ENCODE peak calls at places on chromosomes 5 and 9, in five cellular contexts. C is HepG2, Q is AG04450, V is pancreas, B is cardiac muscle cell. I is an unnamed sample.

GRCh38 chr5:74149395-74149794 is 491.1 kb downstream of the ENC1 start:
- DNase-seq in V (peak; percentile 37), B (no peak), C (no peak), Q (peak; percentile 79), I (no peak)

GRCh38 chr5:93653716-93654115 is 70.7 kb downstream of the NR2F1 start:
- DNase-seq in Q (no peak), C (no peak), B (no peak), V (no peak), I (no peak)

GRCh38 chr9:976258-976804 is at the start of gene DMRT3:
- DNase-seq in Q (no peak), V (no peak), C (no peak), B (peak; percentile 45), I (no peak)

GRCh38 chr9:101449071-101449721 is 13.6 kb upstream of the ALDOB start:
- DNase-seq in C (no peak), Q (no peak), V (peak; percentile 83), B (peak; percentile 85), I (peak; percentile 25)

GRCh38 chr5:7747728-7748127 is 103.2 kb downstream of the CFAP90 start:
- DNase-seq in B (no peak), C (no peak), Q (no peak), V (no peak), I (no peak)

GRCh38 chr9:87510251-87510683 is 12.6 kb downstream of the DAPK1 start:
- DNase-seq in C (no peak), Q (no peak), V (no peak), B (no peak), I (no peak)

GRCh38 chr9:17401858-17402257 is 177.0 kb upstream of the SH3GL2 start:
- DNase-seq in Q (no peak), B (no peak), C (no peak), V (no peak), I (no peak)

GRCh38 chr5:170552486-170553122 is 48.8 kb downstream of the KCNIP1 start:
- DNase-seq in V (peak; percentile 24), C (no peak), Q (peak; percentile 82), B (peak; percentile 82), I (no peak)

GRCh38 chr9:130243015-130243881 is 22.3 kb upstream of the HMCN2 start:
- DNase-seq in V (peak; percentile 52), Q (peak; percentile 15), B (peak; percentile 78), C (peak; percentile 65), I (peak; percentile 68)

GRCh38 chr5:87949665-87950640 is 318.7 kb downstream of the TMEM161B start:
- DNase-seq in V (no peak), B (no peak), C (no peak), Q (no peak), I (no peak)

GRCh38 chr9:93136011-93136440 is 2.0 kb upstream of the NINJ1 start:
- DNase-seq in B (no peak), V (no peak), Q (no peak), C (no peak), I (no peak)

GRCh38 chr5:154284433-154284832 is 93.9 kb downstream of the GALNT10 start:
- DNase-seq in C (no peak), Q (no peak), B (no peak), V (no peak), I (no peak)

GRCh38 chr9:97809666-97810344 is 43.2 kb upstream of the FOXE1 start:
- DNase-seq in C (no peak), B (no peak), V (no peak), Q (no peak), I (no peak)

GRCh38 chr9:87084407-87084806 is 137.1 kb upstream of the GAS1 start:
- DNase-seq in B (no peak), C (no peak), Q (no peak), V (no peak), I (no peak)

GRCh38 chr9:106588601-106589000 is 274.4 kb upstream of the ZNF462 start:
- DNase-seq in V (no peak), B (no peak), C (no peak), Q (no peak), I (no peak)

GRCh38 chr5:88509403-88509802 is 240.8 kb upstream of the TMEM161B start:
- DNase-seq in Q (no peak), C (no peak), B (peak; percentile 30), V (no peak), I (no peak)

GRCh38 chr9:137972355-137972987 is 94.9 kb downstream of the CACNA1B start:
- DNase-seq in C (no peak), Q (no peak), V (no peak), B (no peak), I (no peak)
- H3K9me3 ChIP-seq in C (no peaks in the 10 kb centered on the region), Q (peaks cover 86% of the 10 kb centered on the region), V (no peaks in the 10 kb centered on the region), B (no peaks in the 10 kb centered on the region), I (no peaks in the 10 kb centered on the region)

DNA sequence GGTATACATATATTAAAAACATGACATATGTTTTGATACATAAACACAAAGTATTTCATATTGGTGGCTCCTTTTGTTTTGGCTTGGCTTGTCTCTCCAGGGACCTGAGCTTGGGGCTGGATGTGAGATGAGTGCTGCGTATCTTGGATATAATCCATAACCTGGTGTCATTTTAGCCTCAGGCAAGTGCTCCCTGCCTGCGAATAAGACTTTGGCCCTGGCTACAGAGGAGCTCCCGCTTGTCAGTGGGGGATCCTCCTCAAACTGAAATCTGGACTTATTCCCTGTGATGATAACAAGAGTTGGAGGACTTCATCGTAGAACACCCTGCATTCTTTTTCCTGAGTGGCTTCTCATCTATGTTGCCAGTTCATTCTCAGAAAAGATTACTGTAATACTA is 341.7 kb upstream of the CLINT1 start:
- DNase-seq in C (no peak), B (no peak), Q (no peak), V (no peak), I (no peak)
- H3K9me3 ChIP-seq in C (no peaks in the 10 kb centered on the region), B (no peaks in the 10 kb centered on the region), Q (no peaks in the 10 kb centered on the region), V (no peaks in the 10 kb centered on the region), I (no peaks in the 10 kb centered on the region)

GRCh38 chr5:119304439-119304838 is 51.4 kb upstream of the TNFAIP8 start:
- DNase-seq in V (no peak), Q (no peak), C (peak; percentile 60), B (no peak), I (no peak)
- H3K9me3 ChIP-seq in V (no peaks in the 10 kb centered on the region), Q (peaks cover 6% of the 10 kb centered on the region), C (no peaks in the 10 kb centered on the region), B (no peaks in the 10 kb centered on the region), I (no peaks in the 10 kb centered on the region)

DNA sequence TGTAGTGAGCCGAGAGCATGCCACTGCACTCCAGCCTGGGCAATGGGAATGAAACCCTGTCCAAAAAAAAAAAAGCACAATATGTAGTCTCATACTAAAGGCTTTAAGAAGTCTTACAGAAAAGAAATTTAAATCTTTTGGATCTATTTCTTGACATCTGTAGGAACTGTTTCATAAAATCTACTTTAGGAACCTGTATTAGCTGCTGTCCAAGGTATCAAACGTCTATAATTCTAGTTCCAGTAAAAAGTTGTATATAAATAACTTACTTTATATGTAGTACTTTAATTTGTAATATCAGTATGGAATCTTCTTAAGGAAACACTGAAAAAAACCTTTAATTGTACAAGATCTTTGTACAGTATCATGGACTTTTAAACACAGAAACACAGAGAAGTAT is 106.8 kb upstream of the RASGRF2 start:
- DNase-seq in C (no peak), Q (no peak), B (no peak), V (no peak), I (no peak)
- H3K9me3 ChIP-seq in C (peaks cover 29% of the 10 kb centered on the region), Q (peaks cover 9% of the 10 kb centered on the region), B (no peaks in the 10 kb centered on the region), V (peaks cover 5% of the 10 kb centered on the region), I (no peaks in the 10 kb centered on the region)

DNA sequence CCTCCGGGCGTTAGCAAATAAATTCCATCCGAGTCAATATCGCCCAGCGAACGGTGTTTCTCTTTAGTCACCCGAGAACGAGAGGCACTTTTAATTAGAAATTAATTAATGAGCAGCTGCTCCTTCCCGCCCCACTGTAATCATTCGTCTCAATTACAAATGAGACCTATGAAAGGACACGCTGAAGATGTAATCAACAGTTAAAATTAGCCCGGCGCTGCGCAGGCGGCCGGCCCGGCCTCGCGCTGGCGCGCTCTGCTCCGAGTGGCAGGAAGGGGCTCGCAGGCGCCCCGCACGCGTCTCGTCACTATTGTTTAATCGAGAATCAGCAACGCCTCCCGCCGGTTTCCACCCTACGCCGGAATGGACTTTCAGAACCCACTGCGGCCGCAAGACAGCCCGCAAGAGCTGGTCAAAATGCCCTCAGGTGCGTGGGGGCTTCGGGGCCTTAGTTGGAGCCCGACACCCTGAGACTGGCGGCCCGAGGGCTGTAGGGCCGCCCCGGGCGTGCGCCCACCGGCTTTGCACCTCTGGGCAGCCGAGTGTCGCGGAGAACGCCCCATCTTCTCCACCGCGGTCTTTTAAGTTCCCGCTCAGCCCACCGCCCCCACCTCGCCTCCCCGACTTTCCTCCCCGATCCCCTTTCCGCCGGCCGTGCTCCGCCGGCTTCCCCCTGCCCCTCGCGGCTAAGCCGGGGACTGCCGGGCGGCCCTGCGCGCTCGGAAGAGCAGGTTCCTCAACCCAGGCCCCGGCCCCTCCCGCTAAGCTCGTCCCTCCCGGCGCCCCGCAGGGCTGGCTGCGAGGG is 597 bp upstream of the IRX4 start:
- DNase-seq in Q (no peak), C (no peak), V (no peak), B (peak; percentile 66), I (no peak)
- H3K9me3 ChIP-seq in Q (peaks cover 16% of the 10 kb centered on the region), C (no peaks in the 10 kb centered on the region), V (no peaks in the 10 kb centered on the region), B (no peaks in the 10 kb centered on the region), I (no peaks in the 10 kb centered on the region)

DNA sequence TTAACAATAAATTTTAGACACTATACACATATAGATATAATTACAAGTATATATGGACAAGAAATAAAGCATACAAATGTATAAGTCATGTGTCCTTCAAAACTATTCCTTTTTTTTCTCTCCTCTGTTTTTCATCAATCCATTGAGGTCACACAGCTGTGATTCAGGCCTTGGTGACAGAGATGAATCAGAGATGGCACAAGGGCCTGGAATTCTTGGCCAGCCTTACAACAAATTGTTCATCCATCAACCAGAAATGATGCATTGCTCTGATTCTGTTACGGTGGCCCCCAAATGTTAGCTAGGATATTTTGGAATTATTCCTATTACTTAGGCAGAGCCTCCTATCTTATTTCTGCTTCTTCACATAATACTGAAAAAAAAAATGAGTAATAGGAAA is 108.7 kb upstream of the MPDZ start:
- DNase-seq in V (no peak), Q (no peak), C (no peak), B (no peak), I (no peak)
- H3K9me3 ChIP-seq in V (no peaks in the 10 kb centered on the region), Q (peaks cover 3% of the 10 kb centered on the region), C (no peaks in the 10 kb centered on the region), B (no peaks in the 10 kb centered on the region), I (no peaks in the 10 kb centered on the region)

DNA sequence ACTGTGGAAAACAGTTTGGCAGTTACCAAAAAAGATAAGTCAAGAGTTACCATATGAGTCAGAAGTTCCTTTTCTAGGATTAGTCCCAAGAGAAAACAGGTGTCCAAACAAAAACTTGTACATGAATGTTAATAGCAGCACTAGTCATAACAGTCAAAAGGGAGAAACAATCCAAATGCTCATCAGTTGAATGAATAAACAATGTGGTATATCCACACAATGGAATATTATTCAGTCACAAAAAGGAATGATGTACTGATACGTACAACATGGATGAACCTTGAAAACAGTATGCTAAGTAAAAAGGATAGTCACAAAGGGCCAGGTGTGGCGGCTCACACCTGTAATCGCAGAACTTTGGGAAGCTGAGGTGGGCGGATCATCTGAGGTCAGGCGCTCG is 7.9 kb downstream of the ZNF510 start:
- DNase-seq in B (no peak), Q (no peak), V (no peak), C (no peak), I (no peak)
- H3K9me3 ChIP-seq in B (no peaks in the 10 kb centered on the region), Q (peaks cover 23% of the 10 kb centered on the region), V (no peaks in the 10 kb centered on the region), C (peaks cover 68% of the 10 kb centered on the region), I (peaks cover 41% of the 10 kb centered on the region)

GRCh38 chr5:141382469-141383294 is at the start of gene PCDHGA7:
- DNase-seq in C (no peak), Q (no peak), V (no peak), B (no peak), I (no peak)
- H3K9me3 ChIP-seq in C (no peaks in the 10 kb centered on the region), Q (peaks cover 42% of the 10 kb centered on the region), V (peaks cover 20% of the 10 kb centered on the region), B (no peaks in the 10 kb centered on the region), I (peaks cover 19% of the 10 kb centered on the region)

DNA sequence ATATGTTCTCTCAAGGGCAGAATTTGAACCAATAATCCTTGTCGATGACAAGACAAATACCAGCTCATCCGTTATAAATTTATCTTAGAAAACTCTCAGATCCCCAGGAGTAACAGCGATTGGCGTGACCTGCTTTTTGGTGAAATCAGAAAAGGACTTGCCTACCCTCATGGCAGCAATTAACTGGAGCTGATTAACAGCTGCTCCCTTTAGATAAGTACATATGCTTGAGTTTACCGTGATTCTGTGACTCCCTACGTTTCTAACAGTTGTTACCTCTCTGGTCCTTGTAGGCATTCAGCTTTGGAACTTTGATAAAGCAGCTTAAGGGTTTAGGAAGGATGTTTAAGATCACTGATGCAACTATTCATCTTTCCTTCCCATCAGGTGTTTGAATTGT is 2.6 kb downstream of the INVS start:
- DNase-seq in B (no peak), C (no peak), V (no peak), Q (no peak), I (no peak)
- H3K9me3 ChIP-seq in B (no peaks in the 10 kb centered on the region), C (no peaks in the 10 kb centered on the region), V (no peaks in the 10 kb centered on the region), Q (no peaks in the 10 kb centered on the region), I (no peaks in the 10 kb centered on the region)